ENCODE peak calls at places on chromosomes 12 and 14, in four cellular contexts. M is stimulated activated naive CD8-positive, alpha-beta T cell treated with anti-CD3 and anti-CD28 coated beads, Interleukin-15, amount 100 ng/mL, for 72 hours; T is nucleus accumbens; H is HEK293T. S is an unnamed sample.

GRCh38 chr14:36316131-36316530 is 4.3 kb downstream of the MBIP start:
- DNase-seq in M (no peak), T (no peak), H (no peak), S (no peak)

GRCh38 chr12:20214286-20214685 is 154.1 kb upstream of the PDE3A start:
- DNase-seq in M (no peak), T (no peak), H (no peak), S (no peak)

GRCh38 chr12:122835693-122836026 is 403 bp downstream of the HIP1R start:
- DNase-seq in M (peak), T (no peak), H (peak), S (peak)

GRCh38 chr12:102342281-102343006 is 137.9 kb downstream of the IGF1 start:
- DNase-seq in M (no peak), T (no peak), H (no peak), S (no peak)

GRCh38 chr12:107296681-107297086 is 203.3 kb upstream of the CRY1 start:
- DNase-seq in M (no peak), T (no peak), H (no peak), S (no peak)

GRCh38 chr14:59251811-59252771 is 63.6 kb downstream of the DAAM1 start:
- DNase-seq in M (no peak), T (no peak), H (no peak), S (no peak)

GRCh38 chr14:68964300-68965093 is 14.6 kb downstream of the ACTN1 start:
- DNase-seq in M (no peak), T (no peak), H (no peak), S (no peak)

GRCh38 chr14:90453401-90453951 is 56.6 kb downstream of the CALM1 start:
- DNase-seq in M (no peak), T (peak), H (no peak), S (no peak)

S was measured in D341Med.